ENCODE peak calls at places on chromosome 14, in five cellular contexts. L is upper lobe of left lung, N is prostate gland, V is transverse colon, Z is H1. P is an unnamed sample.

GRCh38 chr14:45177081-45177480 is 41.4 kb downstream of the FANCM start:
- DNase-seq in L (no peak), N (no peak), V (no peak), Z (no peak), P (peak; percentile 69)

GRCh38 chr14:71730471-71730870 is 201.8 kb upstream of the RGS6 start:
- DNase-seq in L (no peak), N (no peak), V (no peak), Z (no peak), P (no peak)

GRCh38 chr14:102949801-102950451 is 27.5 kb downstream of the AMN start:
- DNase-seq in L (peak; percentile 71), N (peak; percentile 80), V (no peak), Z (no peak), P (no peak)

GRCh38 chr14:95577067-95577800 is 42.4 kb downstream of the GLRX5 start:
- DNase-seq in L (no peak), N (no peak), V (no peak), Z (no peak), P (no peak)

GRCh38 chr14:26605602-26606001 is 7.8 kb upstream of the NOVA1 start:
- DNase-seq in L (no peak), N (no peak), V (no peak), Z (no peak), P (no peak)

GRCh38 chr14:69010632-69011031 is 31.5 kb upstream of the ACTN1 start:
- DNase-seq in L (no peak), N (no peak), V (peak; percentile 25), Z (no peak), P (no peak)

GRCh38 chr14:22176930-22177329 is 412.1 kb downstream of the DAD1 start:
- DNase-seq in L (no peak), N (no peak), V (no peak), Z (no peak), P (no peak)

GRCh38 chr14:99520571-99521081 is 39.4 kb downstream of the CCNK start:
- DNase-seq in L (peak; percentile 74), N (no peak), V (no peak), Z (no peak), P (no peak)

GRCh38 chr14:105894978-105895881 is 368.8 kb downstream of the TMEM121 start:
- DNase-seq in L (peak; percentile 64), N (no peak), V (no peak), Z (no peak), P (no peak)

GRCh38 chr14:74141703-74142102 is 56.9 kb downstream of the LIN52 start:
- DNase-seq in L (no peak), N (no peak), V (no peak), Z (no peak), P (no peak)

GRCh38 chr14:93975791-93976476 is 436 bp downstream of the ASB2 start:
- DNase-seq in L (no peak), N (no peak), V (no peak), Z (no peak), P (no peak)

GRCh38 chr14:93974299-93974698 is 2.1 kb downstream of the ASB2 start:
- DNase-seq in L (no peak), N (no peak), V (no peak), Z (no peak), P (no peak)

GRCh38 chr14:93976477-93977057 is at the start of gene ASB2:
- DNase-seq in L (no peak), N (no peak), V (peak; percentile 41), Z (no peak), P (no peak)

GRCh38 chr14:93973607-93974006 is 2.8 kb downstream of the ASB2 start:
- DNase-seq in L (no peak), N (no peak), V (no peak), Z (no peak), P (no peak)

GRCh38 chr14:93974833-93975232 is 1.5 kb downstream of the ASB2 start:
- DNase-seq in L (no peak), N (no peak), V (no peak), Z (no peak), P (no peak)
- H3K4me3 ChIP-seq in L (no peak overlapping the region), N (no peak overlapping the region), V (peak overlapping the region; percentile 43), Z (no peak overlapping the region), P (no peak overlapping the region)

GRCh38 chr14:75995372-75996041 is 9.9 kb downstream of the IFT43 start:
- DNase-seq in L (peak; percentile 60), N (no peak), V (peak; percentile 23), Z (no peak), P (no peak)
- TF ChIP-seq POLR2AphosphoS5 in L (peak; percentile 21), N (peak; percentile 50), V (no peak), Z (no peak), P (no peak)

GRCh38 chr14:89337161-89337560 is 79.9 kb downstream of the FOXN3 start:
- DNase-seq in L (no peak), N (no peak), V (no peak), Z (no peak), P (no peak)

GRCh38 chr14:89336338-89336737 is 80.7 kb downstream of the FOXN3 start:
- DNase-seq in L (no peak), N (no peak), V (no peak), Z (no peak), P (no peak)

GRCh38 chr14:89339579-89339978 is 77.5 kb downstream of the FOXN3 start:
- DNase-seq in L (peak; percentile 35), N (no peak), V (no peak), Z (no peak), P (no peak)

GRCh38 chr14:89339158-89339557 is 77.9 kb downstream of the FOXN3 start:
- DNase-seq in L (no peak), N (no peak), V (no peak), Z (no peak), P (no peak)

DNA sequence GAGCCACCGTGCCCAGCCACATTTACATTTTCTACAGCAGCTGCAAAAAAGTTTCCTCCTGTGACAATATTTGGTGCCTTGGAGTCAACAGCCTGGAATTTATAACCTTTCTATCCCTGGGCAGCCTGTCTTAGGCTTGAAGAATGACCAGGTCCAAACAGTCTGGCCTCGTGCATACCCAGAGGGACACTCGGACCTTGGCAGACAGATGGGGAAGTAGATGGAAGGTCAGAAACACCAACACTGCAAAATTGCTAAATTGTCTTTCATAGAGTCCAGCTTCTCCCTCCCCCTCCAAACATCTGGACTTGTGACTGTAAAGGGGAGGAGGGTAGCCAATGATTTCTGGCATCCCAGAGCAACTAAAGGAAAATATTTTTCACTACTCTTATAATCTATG is 79.1 kb downstream of the FOXN3 start:
- DNase-seq in L (no peak), N (no peak), V (no peak), Z (no peak), P (no peak)
- H3K27ac ChIP-seq in L (no peak overlapping the region), N (no peak overlapping the region), V (no peak overlapping the region), Z (no peak overlapping the region), P (no peak overlapping the region)

DNA sequence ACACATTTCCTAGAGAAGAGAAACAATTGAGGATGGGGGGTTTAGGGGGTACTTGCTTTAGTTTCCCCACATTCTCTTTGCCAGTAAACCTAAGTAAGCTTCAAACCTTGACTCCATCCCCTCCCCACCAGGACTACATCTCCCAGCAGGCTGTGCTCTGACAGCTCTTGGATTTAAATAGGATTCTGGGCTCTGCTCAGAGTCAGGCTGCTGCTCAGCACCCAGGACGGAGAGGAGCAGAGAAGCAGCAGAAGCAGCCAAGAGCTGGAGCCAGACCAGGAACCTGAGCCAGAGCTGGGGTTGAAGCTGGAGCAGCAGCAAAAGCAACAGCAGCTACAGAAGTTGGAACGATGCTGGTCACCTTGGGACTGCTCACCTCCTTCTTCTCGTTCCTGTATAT is 20.6 kb downstream of the RDH12 start:
- DNase-seq in L (no peak), N (peak; percentile 39), V (peak; percentile 34), Z (no peak), P (no peak)
- H3K4me3 ChIP-seq in L (no peak overlapping the region), N (no peak overlapping the region), V (no peak overlapping the region), Z (peak overlapping the region; percentile 31), P (peak overlapping the region; percentile 36)

DNA sequence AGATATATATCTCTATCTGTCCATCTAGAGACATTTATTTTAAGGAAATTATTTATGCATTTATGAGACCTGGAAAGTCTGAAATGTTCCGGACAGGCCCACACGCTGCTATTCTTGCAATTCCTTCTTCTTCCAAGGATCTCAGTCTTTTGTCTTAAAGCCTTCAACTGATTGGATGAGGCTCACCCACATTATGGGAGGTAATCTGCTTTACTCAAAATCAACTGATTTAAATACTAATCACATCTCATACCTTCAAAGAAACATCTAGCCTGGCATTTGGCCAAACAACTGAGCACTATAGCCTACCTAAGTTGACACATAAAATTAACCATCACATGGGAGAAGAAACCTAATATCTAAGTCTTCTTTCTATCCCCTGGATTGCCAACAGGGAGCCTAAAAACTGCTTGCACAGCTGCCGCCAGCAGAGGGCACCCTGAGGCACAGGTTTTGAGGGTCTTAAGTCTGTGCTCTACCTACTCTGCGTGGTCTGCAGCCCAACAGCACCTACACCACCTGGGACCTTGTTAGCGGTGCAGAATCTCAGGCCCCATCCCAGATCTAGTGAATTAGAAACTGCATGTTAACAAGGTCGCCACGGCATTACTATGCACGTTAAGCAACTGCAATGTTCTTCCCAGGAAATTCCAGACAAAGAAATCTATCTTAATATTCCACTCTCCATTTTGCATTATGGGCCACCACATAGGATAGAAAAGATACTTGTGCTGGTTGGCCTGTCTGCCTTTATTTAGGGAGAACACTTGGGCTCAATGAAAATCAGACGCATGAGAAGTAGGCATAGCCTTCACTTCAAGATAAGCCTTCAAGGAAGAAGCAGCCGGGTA is 249.7 kb downstream of the FOXG1 start:
- DNase-seq in L (no peak), N (no peak), V (no peak), Z (peak; percentile 59), P (peak; percentile 8)
- TF ChIP-seq POLR2AphosphoS5 in L (no peak), N (no peak), V (no peak), Z (no peak), P (no peak)

GRCh38 chr14:24425704-24426103 is 3.8 kb downstream of the CBLN3 start:
- DNase-seq in L (no peak), N (no peak), V (no peak), Z (no peak), P (no peak)
- H3K27ac ChIP-seq in L (no peak overlapping the region), N (no peak overlapping the region), V (peak overlapping the region; percentile 83), Z (no peak overlapping the region), P (no peak overlapping the region)

DNA sequence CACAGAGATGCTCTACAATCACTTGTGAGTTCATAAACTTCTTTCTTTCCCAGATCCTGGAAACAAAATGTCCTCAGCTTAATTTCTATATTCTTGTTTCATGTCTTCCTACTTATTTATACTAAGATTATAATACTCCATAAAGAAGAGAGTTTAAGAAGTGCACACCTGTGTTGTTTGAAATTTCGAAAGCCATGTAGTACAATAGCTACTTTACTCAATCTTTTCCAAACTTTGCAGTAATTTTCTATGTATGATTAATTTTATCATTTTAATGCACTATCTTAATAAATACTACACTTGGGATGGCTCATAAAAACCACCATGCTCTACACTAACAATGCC is 300 bp upstream of the TTC5 start:
- DNase-seq in L (no peak), N (no peak), V (no peak), Z (no peak), P (no peak)
- H3K4me3 ChIP-seq in L (no peak overlapping the region), N (peak overlapping the region; percentile 62), V (peak overlapping the region; percentile 55), Z (peak overlapping the region; percentile 78), P (peak overlapping the region; percentile 85)

GRCh38 chr14:34872822-34873590 is 2.2 kb downstream of the BAZ1A start:
- DNase-seq in L (no peak), N (peak; percentile 66), V (peak; percentile 16), Z (no peak), P (peak; percentile 48)

GRCh38 chr14:34874386-34875030 is 652 bp downstream of the BAZ1A start:
- DNase-seq in L (peak; percentile 92), N (peak; percentile 32), V (peak; percentile 50), Z (no peak), P (no peak)

GRCh38 chr14:34875031-34875922 is at the start of gene BAZ1A:
- DNase-seq in L (peak; percentile 91), N (peak; percentile 78), V (peak; percentile 76), Z (no peak), P (peak; percentile 79)

GRCh38 chr14:34873591-34874385 is 1.4 kb downstream of the BAZ1A start:
- DNase-seq in L (peak; percentile 93), N (peak; percentile 73), V (peak; percentile 86), Z (peak; percentile 33), P (no peak)
- TF ChIP-seq POLR2AphosphoS5 in L (peak; percentile 75), N (peak; percentile 68), V (peak; percentile 65), Z (peak; percentile 63), P (no peak)

P was measured in SK-N-MC.